ENCODE peak calls at places on chromosomes 3 and 15, in eight cellular contexts. L is CD14-positive monocyte, G is fibroblast of villous mesenchyme, W is WERI-Rb-1, N is dorsolateral prefrontal cortex, D is upper lobe of right lung, X is Calu3, T is H9. R is an unnamed sample.

GRCh38 chr15:65385868-65386253 is 8.1 kb upstream of the IGDCC3 start:
- DNase-seq in L (no peak), G (peak), W (no peak), N (no peak), D (no peak), X (no peak), T (no peak), R (no peak)

GRCh38 chr15:69718916-69719315 is 266.3 kb downstream of the RPLP1 start:
- DNase-seq in L (peak), G (no peak), W (no peak), N (no peak), D (peak), X (no peak), T (no peak), R (no peak)

GRCh38 chr3:128060473-128061381 is 8.5 kb downstream of the SEC61A1 start:
- DNase-seq in L (no peak), G (peak), W (no peak), N (no peak), D (no peak), X (no peak), T (no peak), R (no peak)

GRCh38 chr3:63046580-63046979 is 171.4 kb upstream of the CADPS start:
- DNase-seq in L (no peak), G (no peak), W (no peak), N (no peak), D (no peak), X (no peak), T (no peak), R (no peak)

GRCh38 chr3:158742861-158743260 is 10.6 kb upstream of the RARRES1 start:
- DNase-seq in L (no peak), G (no peak), W (no peak), N (no peak), D (no peak), X (no peak), T (no peak), R (no peak)

GRCh38 chr15:58465070-58465469 is 33.3 kb downstream of the LIPC start:
- DNase-seq in L (no peak), G (no peak), W (no peak), N (no peak), D (no peak), X (no peak), T (no peak), R (no peak)

GRCh38 chr15:84598250-84598649 is 2.6 kb upstream of the ZSCAN2 start:
- DNase-seq in L (peak), G (no peak), W (peak), N (no peak), D (no peak), X (no peak), T (no peak), R (no peak)

GRCh38 chr3:76756578-76756977 is 283.3 kb upstream of the ROBO2 start:
- DNase-seq in L (no peak), G (no peak), W (no peak), N (no peak), D (no peak), X (peak), T (no peak), R (no peak)

GRCh38 chr3:114892117-114892870 is 254.8 kb downstream of the ZBTB20 start:
- DNase-seq in L (no peak), G (no peak), W (no peak), N (no peak), D (no peak), X (no peak), T (no peak), R (no peak)

GRCh38 chr3:10510743-10511432 is 5.5 kb upstream of the ATP2B2 start:
- DNase-seq in L (no peak), G (no peak), W (no peak), N (no peak), D (no peak), X (no peak), T (no peak), R (no peak)

GRCh38 chr3:46076606-46077005 is 49.3 kb upstream of the XCR1 start:
- DNase-seq in L (no peak), G (peak), W (peak), N (no peak), D (no peak), X (no peak), T (no peak), R (no peak)
- TF ChIP-seq CTCF in L (peak), G (peak), W (peak), N (peak), D (peak), X (no peak), T (no peak), R (peak)

DNA sequence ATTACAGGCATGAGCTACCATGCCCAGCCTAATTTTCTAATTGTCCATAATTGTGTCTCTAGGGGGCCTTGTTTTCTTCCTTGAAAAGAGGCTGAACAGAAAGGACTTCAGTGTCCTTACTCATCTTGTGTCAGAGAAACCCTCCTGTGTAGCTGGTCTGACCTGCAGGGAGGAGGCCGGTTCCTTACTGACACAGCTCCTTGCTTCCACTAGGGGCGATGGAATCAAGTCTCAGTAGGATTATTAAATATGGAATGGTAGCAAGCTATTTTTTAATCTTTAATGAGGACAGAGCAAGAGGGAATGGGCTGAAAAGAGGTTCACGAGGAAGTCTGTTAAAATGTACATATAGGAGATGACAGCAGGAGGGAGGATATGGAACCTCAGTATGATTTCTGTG is 8.6 kb downstream of the LPCAT4 start:
- DNase-seq in L (no peak), G (no peak), W (no peak), N (no peak), D (no peak), X (no peak), T (no peak), R (no peak)
- TF ChIP-seq CTCF in L (no peak), G (peak), W (peak), N (no peak), D (no peak), X (no peak), T (peak), R (no peak)

DNA sequence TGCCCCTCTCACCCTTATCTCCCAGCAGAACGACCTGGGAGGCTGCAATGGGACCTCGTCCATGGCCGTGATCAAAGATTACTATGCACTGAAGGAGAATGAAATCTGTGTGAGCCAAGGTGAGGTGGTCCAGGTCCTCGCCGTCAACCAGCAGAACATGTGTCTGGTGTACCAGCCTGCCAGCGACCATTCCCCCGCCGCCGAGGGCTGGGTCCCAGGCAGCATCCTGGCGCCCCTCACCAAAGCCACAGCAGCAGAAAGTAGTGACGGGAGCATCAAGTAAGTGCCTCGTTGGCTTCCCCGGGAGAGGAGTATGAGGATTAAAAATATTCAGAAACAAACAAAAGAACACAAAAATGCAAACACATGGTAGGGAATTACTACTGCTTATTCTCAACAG is 55.9 kb upstream of the UMPS start:
- DNase-seq in L (no peak), G (no peak), W (no peak), N (no peak), D (no peak), X (no peak), T (no peak), R (no peak)
- TF ChIP-seq CTCF in L (no peak), G (no peak), W (no peak), N (no peak), D (no peak), X (no peak), T (no peak), R (no peak)

GRCh38 chr15:40847225-40847961 is 3.5 kb downstream of the SPINT1 start:
- DNase-seq in L (peak), G (peak), W (peak), N (no peak), D (peak), X (peak), T (peak), R (no peak)
- TF ChIP-seq CTCF in L (no peak), G (no peak), W (no peak), N (no peak), D (no peak), X (no peak), T (no peak), R (no peak)

GRCh38 chr3:88641033-88641604 is 466.3 kb upstream of the EPHA3 start:
- DNase-seq in L (no peak), G (no peak), W (no peak), N (no peak), D (no peak), X (no peak), T (no peak), R (no peak)
- TF ChIP-seq CTCF in L (no peak), G (no peak), W (no peak), N (no peak), D (no peak), X (no peak), T (peak), R (no peak)

GRCh38 chr3:78857494-78858111 is 910.2 kb downstream of the ROBO1 start:
- DNase-seq in L (no peak), G (peak), W (peak), N (no peak), D (no peak), X (no peak), T (no peak), R (no peak)
- TF ChIP-seq CTCF in L (no peak), G (no peak), W (no peak), N (no peak), D (no peak), X (no peak), T (peak), R (peak)

DNA sequence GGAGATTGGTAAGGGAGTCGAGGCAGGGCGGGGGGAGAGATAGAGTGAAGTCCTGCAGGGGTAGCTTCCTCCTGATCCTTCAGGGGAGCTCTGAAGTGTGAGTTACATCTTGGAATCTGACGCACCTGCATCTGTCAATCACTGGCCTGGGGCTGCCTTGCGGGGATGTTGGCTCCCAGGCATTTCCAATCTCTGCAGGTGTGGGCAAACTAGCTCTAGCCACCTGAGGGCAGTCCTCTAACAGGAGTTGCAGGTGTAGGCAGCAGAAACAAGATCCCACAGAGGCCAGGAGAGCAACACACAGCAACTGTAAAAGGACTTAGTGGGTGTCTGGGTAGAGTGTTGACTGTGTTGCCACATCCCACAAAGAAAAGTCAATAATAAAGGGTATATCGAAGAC is 63.6 kb downstream of the ZNF621 start:
- DNase-seq in L (no peak), G (no peak), W (peak), N (no peak), D (no peak), X (peak), T (peak), R (no peak)
- TF ChIP-seq CTCF in L (no peak), G (no peak), W (peak), N (no peak), D (no peak), X (no peak), T (peak), R (no peak)

DNA sequence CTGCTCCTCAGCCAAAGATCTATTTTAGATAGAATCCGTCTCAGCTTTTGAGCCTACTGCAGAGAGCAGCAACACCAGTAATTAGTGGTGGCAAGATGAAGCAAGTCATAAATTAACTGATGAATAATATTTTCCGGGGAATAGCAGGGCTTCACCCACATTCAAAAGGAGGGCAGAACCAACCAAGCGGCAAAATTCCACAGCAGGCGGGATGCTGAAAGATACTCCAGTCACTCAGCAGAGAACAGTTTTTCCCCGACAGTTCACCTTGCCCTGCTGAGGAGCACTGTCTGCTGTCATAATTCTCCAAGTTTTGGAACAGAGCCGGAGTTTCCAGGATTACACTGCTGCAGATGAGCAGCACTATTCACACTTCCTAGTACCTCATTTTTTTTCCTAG is 274.7 kb downstream of the CD47 start:
- DNase-seq in L (no peak), G (no peak), W (no peak), N (no peak), D (no peak), X (no peak), T (no peak), R (no peak)
- TF ChIP-seq CTCF in L (no peak), G (no peak), W (no peak), N (no peak), D (no peak), X (no peak), T (no peak), R (no peak)

DNA sequence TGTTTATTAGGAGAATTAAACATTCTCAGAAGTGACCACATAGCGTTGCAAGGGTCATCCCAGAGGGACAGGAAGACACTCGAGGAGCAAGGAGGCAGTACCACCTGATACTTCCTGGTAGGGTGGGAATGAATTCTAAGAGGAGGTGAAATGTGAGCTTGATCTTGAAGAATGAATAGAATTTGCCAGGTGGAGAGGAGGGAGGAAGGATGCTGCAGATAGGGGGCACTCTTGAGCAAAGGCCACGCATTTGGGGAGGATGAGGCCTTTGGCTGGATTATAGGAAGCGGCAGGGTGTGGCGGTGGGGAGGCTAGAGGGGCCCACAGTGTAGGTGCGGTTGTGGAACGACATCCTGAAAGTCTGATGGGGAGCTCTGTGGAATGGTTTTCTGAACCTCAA is 33.5 kb downstream of the CHCHD6 start:
- DNase-seq in L (no peak), G (no peak), W (no peak), N (no peak), D (no peak), X (no peak), T (no peak), R (no peak)
- TF ChIP-seq CTCF in L (peak), G (no peak), W (peak), N (no peak), D (no peak), X (peak), T (peak), R (no peak)

GRCh38 chr3:166837535-166837934 is 542.6 kb downstream of the ZBBX start:
- DNase-seq in L (no peak), G (no peak), W (peak), N (no peak), D (no peak), X (peak), T (peak), R (no peak)
- TF ChIP-seq CTCF in L (no peak), G (no peak), W (peak), N (no peak), D (peak), X (peak), T (peak), R (peak)